ENCODE peak calls at places on chromosomes 16 and 17, in seven cellular contexts. K is SK-N-SH, D is H1, N is GM12878, C is HepG2, E is K562, O is GM12891. X is an unnamed sample.

GRCh38 chr17:46270032-46270431 is 24.9 kb upstream of the LRRC37A start:
- DNase-seq in K (no peak), D (peak), N (no peak), C (peak), E (peak), O (no peak), X (no peak)

GRCh38 chr16:57564571-57565270 is 22.3 kb downstream of the ADGRG5 start:
- DNase-seq in K (no peak), D (no peak), N (no peak), C (no peak), E (no peak), O (no peak), X (no peak)

GRCh38 chr17:29388937-29389336 is 1.2 kb upstream of the TAOK1 start:
- DNase-seq in K (no peak), D (no peak), N (no peak), C (no peak), E (no peak), O (no peak), X (no peak)

GRCh38 chr17:82909322-82909904 is 69.6 kb upstream of the ZNF750 start:
- DNase-seq in K (no peak), D (no peak), N (no peak), C (no peak), E (no peak), O (no peak), X (no peak)

GRCh38 chr16:80369559-80369958 is 171.2 kb upstream of the DYNLRB2 start:
- DNase-seq in K (peak), D (peak), N (no peak), C (peak), E (no peak), O (no peak), X (no peak)

GRCh38 chr17:49576121-49576905 is 642 bp downstream of the NXPH3 start:
- DNase-seq in K (peak), D (peak), N (no peak), C (no peak), E (peak), O (no peak), X (no peak)

GRCh38 chr17:55909776-55910175 is 158.9 kb downstream of the PCTP start:
- DNase-seq in K (no peak), D (no peak), N (no peak), C (no peak), E (no peak), O (no peak), X (no peak)

GRCh38 chr17:50657627-50658026 is 22.9 kb downstream of the ABCC3 start:
- DNase-seq in K (no peak), D (no peak), N (no peak), C (no peak), E (no peak), O (no peak), X (no peak)

GRCh38 chr17:78442648-78443128 is 64.2 kb downstream of the PGS1 start:
- DNase-seq in K (no peak), D (no peak), N (no peak), C (no peak), E (no peak), O (no peak), X (no peak)

GRCh38 chr17:10192963-10193362 is 5.4 kb downstream of the GAS7 start:
- DNase-seq in K (no peak), D (no peak), N (no peak), C (no peak), E (no peak), O (no peak), X (no peak)

GRCh38 chr17:2929881-2930533 is 133.4 kb downstream of the OR1D5 start:
- DNase-seq in K (peak), D (peak), N (no peak), C (peak), E (peak), O (peak), X (peak)

GRCh38 chr16:919658-920631 is 50.8 kb downstream of the LMF1 start:
- DNase-seq in K (no peak), D (no peak), N (no peak), C (no peak), E (no peak), O (no peak), X (no peak)

GRCh38 chr17:44350733-44351226 is 5.7 kb downstream of the GRN start:
- DNase-seq in K (peak), D (peak), N (peak), C (peak), E (peak), O (peak), X (peak)

GRCh38 chr17:13597723-13598347 is 3.9 kb downstream of the HS3ST3A1 start:
- DNase-seq in K (peak), D (no peak), N (no peak), C (peak), E (no peak), O (peak), X (no peak)

GRCh38 chr17:73430848-73431247 is 119.0 kb upstream of the CDC42EP4 start:
- DNase-seq in K (no peak), D (no peak), N (no peak), C (no peak), E (no peak), O (no peak), X (no peak)

GRCh38 chr16:57938936-57939871 is 31.7 kb downstream of the CNGB1 start:
- DNase-seq in K (no peak), D (no peak), N (no peak), C (peak), E (no peak), O (no peak), X (no peak)

GRCh38 chr17:64278614-64279013 is 15.6 kb upstream of the TEX2 start:
- DNase-seq in K (no peak), D (no peak), N (no peak), C (no peak), E (no peak), O (no peak), X (no peak)

GRCh38 chr17:50514936-50515702 is 6.9 kb downstream of the MYCBPAP start:
- DNase-seq in K (no peak), D (no peak), N (no peak), C (peak), E (no peak), O (no peak), X (no peak)

GRCh38 chr16:67538666-67539101 is 10.1 kb downstream of the RIPOR1 start:
- DNase-seq in K (peak), D (peak), N (no peak), C (no peak), E (no peak), O (no peak), X (no peak)

GRCh38 chr16:28163699-28164584 is 47.8 kb downstream of the XPO6 start:
- DNase-seq in K (no peak), D (no peak), N (no peak), C (peak), E (no peak), O (no peak), X (no peak)

GRCh38 chr16:49854227-49855203 is 1.4 kb downstream of the ZNF423 start:
- DNase-seq in K (peak), D (no peak), N (no peak), C (no peak), E (no peak), O (no peak), X (no peak)

GRCh38 chr17:27520571-27521185 is 64.4 kb downstream of the KSR1 start:
- DNase-seq in K (no peak), D (no peak), N (no peak), C (peak), E (no peak), O (no peak), X (no peak)

GRCh38 chr17:81135503-81136283 is 29.6 kb upstream of the PVALEF start:
- DNase-seq in K (no peak), D (no peak), N (no peak), C (no peak), E (no peak), O (no peak), X (no peak)

GRCh38 chr17:49193513-49194296 is 16.7 kb downstream of the GNGT2 start:
- DNase-seq in K (peak), D (peak), N (peak), C (no peak), E (peak), O (no peak), X (no peak)

DNA sequence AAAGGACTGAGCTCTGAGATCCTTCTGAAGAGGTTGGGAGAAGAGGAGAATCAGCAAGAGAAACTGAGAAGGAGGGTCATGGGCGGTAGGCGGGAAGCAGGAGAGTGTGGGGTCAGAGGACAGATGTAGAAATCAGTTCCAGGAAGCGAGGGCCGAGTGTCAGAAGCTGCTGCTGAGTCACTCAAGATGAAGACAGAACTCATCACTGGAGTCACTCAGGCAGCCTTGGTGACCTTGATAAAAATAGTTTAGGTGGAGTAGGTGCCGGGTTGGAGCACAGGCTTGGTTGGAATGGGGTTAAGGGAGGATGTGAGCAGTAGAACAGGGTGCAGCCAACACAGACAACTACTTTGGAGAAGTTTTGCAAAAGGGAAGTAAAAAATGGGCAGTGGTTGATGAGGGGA is 6.1 kb upstream of the ITGAM start:
- DNase-seq in K (no peak), D (no peak), N (no peak), C (peak), E (peak), O (no peak), X (no peak)
- TF ChIP-seq TAF1 in K (no peak), D (no peak), N (no peak), C (no peak), E (no peak), O (no peak), X (no peak)

DNA sequence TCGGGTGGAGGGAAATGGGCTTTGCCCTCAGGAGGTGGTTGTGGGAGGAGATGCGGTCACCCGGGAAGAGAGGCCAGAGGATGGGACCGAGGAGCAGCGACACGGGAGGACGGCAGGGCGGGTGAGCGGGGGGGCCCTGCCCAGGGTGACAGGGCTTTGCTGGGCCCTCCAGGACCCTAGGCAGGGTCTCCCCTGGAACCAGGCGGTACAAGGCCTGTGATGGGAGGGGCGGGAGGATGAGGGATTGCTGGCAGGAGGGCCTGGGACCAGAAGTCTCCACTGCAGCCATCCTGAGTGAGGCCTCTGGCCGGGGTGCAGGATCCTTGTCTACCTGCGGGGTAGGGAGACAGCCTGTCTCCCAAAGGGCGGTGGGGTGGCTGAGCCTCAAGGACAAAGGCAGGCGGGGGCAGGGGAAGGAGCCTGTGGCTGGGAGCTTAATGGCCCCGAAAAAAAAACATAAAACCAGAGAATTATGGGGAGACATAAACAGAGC is 66.9 kb downstream of the SREBF1 start:
- DNase-seq in K (peak), D (no peak), N (no peak), C (no peak), E (no peak), O (no peak), X (no peak)
- TF ChIP-seq TAF1 in K (no peak), D (no peak), N (no peak), C (no peak), E (no peak), O (no peak), X (no peak)

DNA sequence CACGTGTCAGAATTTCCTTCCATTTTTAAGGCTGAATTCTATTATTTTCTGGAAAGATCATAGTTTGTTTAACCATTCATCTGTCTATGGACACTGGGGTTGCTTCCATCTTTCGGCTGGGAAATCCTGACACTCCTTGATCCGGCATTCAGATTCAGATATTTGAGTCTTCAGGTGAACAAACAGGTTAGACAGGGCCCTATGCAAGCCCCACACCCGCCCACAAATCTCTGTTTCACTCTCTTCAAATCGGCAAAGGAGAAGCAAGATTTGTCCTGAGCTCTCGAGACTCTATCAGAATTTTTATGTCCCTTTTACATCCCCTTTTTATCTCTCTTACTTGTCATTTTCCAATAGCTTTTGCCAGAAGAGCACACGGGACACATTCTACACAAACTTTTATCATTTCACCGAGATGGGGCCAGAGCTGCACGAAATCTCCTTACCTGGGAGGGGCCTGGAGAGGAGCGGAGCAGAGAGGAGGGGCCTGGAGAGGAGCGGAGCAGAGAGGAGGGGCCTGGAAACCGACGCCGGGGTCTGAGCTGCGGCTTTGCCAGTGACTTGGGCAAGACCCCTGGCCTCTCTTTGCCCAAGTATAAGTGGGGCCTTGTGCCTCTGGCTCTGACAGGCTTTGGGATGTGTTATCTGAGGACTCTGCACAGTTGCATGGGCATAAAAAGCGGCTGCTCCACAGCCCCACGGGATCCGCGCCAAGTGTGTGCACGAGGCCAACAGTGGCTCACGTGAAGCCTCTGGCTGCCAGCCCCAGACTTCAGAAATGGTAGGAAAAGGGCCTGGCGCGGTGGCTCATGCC is 54.3 kb upstream of the RBFOX3 start:
- DNase-seq in K (peak), D (peak), N (no peak), C (no peak), E (no peak), O (no peak), X (no peak)
- TF ChIP-seq TAF1 in K (no peak), D (no peak), N (no peak), C (no peak), E (no peak), O (no peak), X (no peak)

DNA sequence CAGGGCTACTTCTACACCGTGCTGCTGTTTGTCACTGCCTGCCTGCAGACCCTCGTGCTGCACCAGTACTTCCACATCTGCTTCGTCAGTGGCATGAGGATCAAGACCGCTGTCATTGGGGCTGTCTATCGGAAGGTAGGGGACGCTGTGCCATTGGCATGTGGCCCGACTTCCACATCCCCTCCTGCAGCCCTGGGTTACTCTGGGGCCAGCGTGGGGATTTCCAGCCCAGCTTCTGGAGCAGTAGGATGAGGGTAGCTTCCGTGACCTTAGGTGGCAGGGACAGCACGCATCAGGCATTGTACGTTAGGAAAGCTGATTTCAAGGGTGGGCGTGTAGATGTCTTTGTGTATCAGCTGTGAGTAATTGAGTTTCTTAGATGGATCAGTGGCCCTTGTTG is 96.5 kb downstream of the ABCC1 start:
- DNase-seq in K (peak), D (no peak), N (no peak), C (no peak), E (no peak), O (no peak), X (no peak)
- TF ChIP-seq TAF1 in K (no peak), D (no peak), N (no peak), C (no peak), E (no peak), O (no peak), X (no peak)

GRCh38 chr17:5364696-5365095 is 54.8 kb downstream of the NUP88 start:
- DNase-seq in K (no peak), D (no peak), N (no peak), C (no peak), E (no peak), O (no peak), X (no peak)

GRCh38 chr17:5365831-5366230 is 53.6 kb downstream of the NUP88 start:
- DNase-seq in K (no peak), D (no peak), N (no peak), C (no peak), E (no peak), O (no peak), X (no peak)

GRCh38 chr17:5361426-5361825 is 58.0 kb downstream of the NUP88 start:
- DNase-seq in K (no peak), D (no peak), N (no peak), C (no peak), E (no peak), O (no peak), X (no peak)

GRCh38 chr17:5362162-5362811 is 57.2 kb downstream of the NUP88 start:
- DNase-seq in K (no peak), D (no peak), N (no peak), C (no peak), E (no peak), O (no peak), X (no peak)

GRCh38 chr17:5364156-5364555 is 55.3 kb downstream of the NUP88 start:
- DNase-seq in K (no peak), D (no peak), N (no peak), C (no peak), E (no peak), O (no peak), X (no peak)
- TF ChIP-seq TAF1 in K (no peak), D (no peak), N (no peak), C (no peak), E (no peak), O (no peak), X (no peak)

GRCh38 chr16:30728904-30729672 is 19.1 kb upstream of the PHKG2 start:
- DNase-seq in K (no peak), D (no peak), N (no peak), C (no peak), E (no peak), O (no peak), X (no peak)
- TF ChIP-seq TAF1 in K (no peak), D (no peak), N (no peak), C (no peak), E (no peak), O (no peak), X (no peak)

GRCh38 chr17:35560703-35561102 is at the start of gene SLFN14:
- DNase-seq in K (no peak), D (no peak), N (no peak), C (no peak), E (peak), O (no peak), X (no peak)

GRCh38 chr17:35557353-35557752 is 3.3 kb downstream of the SLFN14 start:
- DNase-seq in K (no peak), D (no peak), N (no peak), C (no peak), E (no peak), O (no peak), X (no peak)

GRCh38 chr17:35554668-35555067 is 6.0 kb downstream of the SLFN14 start:
- DNase-seq in K (no peak), D (no peak), N (no peak), C (no peak), E (no peak), O (no peak), X (no peak)

GRCh38 chr17:35555695-35556094 is 4.9 kb downstream of the SLFN14 start:
- DNase-seq in K (peak), D (no peak), N (no peak), C (no peak), E (peak), O (no peak), X (no peak)

GRCh38 chr17:35559495-35559894 is 1.1 kb downstream of the SLFN14 start:
- DNase-seq in K (no peak), D (no peak), N (no peak), C (no peak), E (no peak), O (no peak), X (no peak)
- TF ChIP-seq TAF1 in K (no peak), D (no peak), N (no peak), C (no peak), E (no peak), O (no peak), X (no peak)

X was measured in GM12892.